ENCODE peak calls at places on chromosome 2, in eight cellular contexts. N is CD8-positive, alpha-beta memory T cell; J is neuronal stem cell; Q is AG10803; F is psoas muscle; H is BJ; O is fibroblast of lung; G is dorsolateral prefrontal cortex. Z is an unnamed sample.

GRCh38 chr2:23488584-23488983 is 103.6 kb downstream of the KLHL29 start:
- DNase-seq in N (no peak), J (no peak), Q (no peak), F (no peak), H (no peak), O (no peak), G (no peak), Z (no peak)

GRCh38 chr2:104872866-104873688 is 19.2 kb downstream of the POU3F3 start:
- DNase-seq in N (no peak), J (peak), Q (peak), F (no peak), H (no peak), O (peak), G (peak), Z (peak)

GRCh38 chr2:219560037-219560892 is 11.1 kb downstream of the OBSL1 start:
- DNase-seq in N (no peak), J (no peak), Q (no peak), F (peak), H (no peak), O (no peak), G (no peak), Z (no peak)

GRCh38 chr2:43879261-43879660 is 40.5 kb downstream of the ABCG8 start:
- DNase-seq in N (no peak), J (no peak), Q (no peak), F (no peak), H (no peak), O (peak), G (no peak), Z (no peak)

GRCh38 chr2:84805250-84805917 is 75.5 kb downstream of the TRABD2A start:
- DNase-seq in N (no peak), J (no peak), Q (peak), F (no peak), H (peak), O (peak), G (no peak), Z (no peak)

GRCh38 chr2:231711677-231712461 is 3.5 kb downstream of the PTMA start:
- DNase-seq in N (no peak), J (no peak), Q (no peak), F (peak), H (no peak), O (no peak), G (no peak), Z (no peak)

GRCh38 chr2:134420256-134420655 is 166.4 kb downstream of the MGAT5 start:
- DNase-seq in N (no peak), J (no peak), Q (no peak), F (no peak), H (no peak), O (no peak), G (no peak), Z (no peak)

GRCh38 chr2:101023327-101024107 is 21.4 kb downstream of the RPL31 start:
- DNase-seq in N (no peak), J (no peak), Q (no peak), F (no peak), H (no peak), O (no peak), G (no peak), Z (no peak)

GRCh38 chr2:239778042-239778811 is 246.9 kb downstream of the NDUFA10 start:
- DNase-seq in N (no peak), J (no peak), Q (no peak), F (no peak), H (no peak), O (no peak), G (no peak), Z (no peak)

GRCh38 chr2:136327162-136327852 is 209.4 kb upstream of the CXCR4 start:
- DNase-seq in N (peak), J (no peak), Q (no peak), F (no peak), H (no peak), O (peak), G (no peak), Z (peak)

GRCh38 chr2:67560818-67561221 is 163.7 kb downstream of the ETAA1 start:
- DNase-seq in N (no peak), J (no peak), Q (no peak), F (no peak), H (no peak), O (peak), G (no peak), Z (no peak)

GRCh38 chr2:38074775-38075435 is 1.0 kb downstream of the CYP1B1 start:
- DNase-seq in N (no peak), J (peak), Q (peak), F (peak), H (no peak), O (peak), G (no peak), Z (peak)

GRCh38 chr2:229539628-229540027 is 174.7 kb downstream of the DNER start:
- DNase-seq in N (no peak), J (no peak), Q (no peak), F (no peak), H (no peak), O (peak), G (no peak), Z (no peak)

GRCh38 chr2:221715783-221716386 is 143.8 kb upstream of the EPHA4 start:
- DNase-seq in N (no peak), J (no peak), Q (no peak), F (no peak), H (no peak), O (peak), G (no peak), Z (no peak)

GRCh38 chr2:68662466-68662865 is 19.1 kb downstream of the PROKR1 start:
- DNase-seq in N (no peak), J (no peak), Q (no peak), F (no peak), H (no peak), O (no peak), G (no peak), Z (no peak)

GRCh38 chr2:187857826-187858225 is 303.6 kb upstream of the TFPI start:
- DNase-seq in N (no peak), J (no peak), Q (no peak), F (no peak), H (no peak), O (no peak), G (no peak), Z (no peak)

GRCh38 chr2:127792805-127793204 is 18.2 kb downstream of the WDR33 start:
- DNase-seq in N (no peak), J (no peak), Q (no peak), F (no peak), H (no peak), O (no peak), G (no peak), Z (no peak)

GRCh38 chr2:127790694-127791529 is 20.1 kb downstream of the WDR33 start:
- DNase-seq in N (no peak), J (no peak), Q (peak), F (no peak), H (no peak), O (peak), G (no peak), Z (no peak)

DNA sequence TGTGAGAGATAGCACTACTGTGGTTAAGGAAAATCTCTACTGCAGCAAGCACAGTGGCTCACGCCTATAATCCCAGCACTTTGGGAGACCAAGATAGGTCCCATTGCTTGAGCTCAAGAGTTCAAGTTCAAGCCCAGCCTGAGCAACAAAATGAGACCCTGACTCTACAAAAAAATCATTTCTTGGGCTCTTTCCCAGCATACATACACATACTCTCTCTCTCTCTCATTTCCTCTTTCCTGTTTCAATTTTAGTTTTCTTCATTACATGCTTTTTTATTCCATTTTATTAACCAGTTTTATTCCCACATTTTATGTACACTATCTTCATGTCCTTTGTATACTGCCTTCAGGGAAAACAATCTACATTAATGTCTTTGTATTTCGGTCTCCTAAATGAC is 14.6 kb downstream of the WDR33 start:
- DNase-seq in N (no peak), J (no peak), Q (no peak), F (no peak), H (no peak), O (no peak), G (no peak), Z (peak)
- H3K4me3 ChIP-seq in N (no peak), J (no peak), Q (no peak), F (no peak), H (no peak), O (no peak), G (no peak), Z (no peak)

GRCh38 chr2:165202230-165202629 is 1.6 kb downstream of the SCN3A start:
- DNase-seq in N (no peak), J (no peak), Q (no peak), F (no peak), H (no peak), O (no peak), G (no peak), Z (no peak)
- H3K4me3 ChIP-seq in N (no peak), J (no peak), Q (no peak), F (no peak), H (no peak), O (no peak), G (peak), Z (no peak)

GRCh38 chr2:48328972-48329723 is 200.8 kb upstream of the STON1 start:
- DNase-seq in N (no peak), J (peak), Q (no peak), F (no peak), H (no peak), O (no peak), G (no peak), Z (peak)
- H3K4me3 ChIP-seq in N (no peak), J (no peak), Q (no peak), F (no peak), H (no peak), O (no peak), G (peak), Z (no peak)

GRCh38 chr2:60533114-60534033 is 20.1 kb downstream of the BCL11A start:
- DNase-seq in N (no peak), J (no peak), Q (peak), F (no peak), H (peak), O (peak), G (no peak), Z (no peak)
- H3K4me3 ChIP-seq in N (no peak), J (no peak), Q (peak), F (no peak), H (no peak), O (no peak), G (no peak), Z (no peak)

GRCh38 chr2:234492687-234493086 is 4.2 kb downstream of the ARL4C start:
- DNase-seq in N (no peak), J (no peak), Q (no peak), F (no peak), H (no peak), O (no peak), G (no peak), Z (no peak)

GRCh38 chr2:234491897-234492296 is 5.0 kb downstream of the ARL4C start:
- DNase-seq in N (no peak), J (no peak), Q (no peak), F (no peak), H (no peak), O (no peak), G (no peak), Z (no peak)

GRCh38 chr2:234490239-234491074 is 6.4 kb downstream of the ARL4C start:
- DNase-seq in N (no peak), J (no peak), Q (no peak), F (no peak), H (no peak), O (no peak), G (no peak), Z (no peak)

GRCh38 chr2:234493117-234493516 is 3.8 kb downstream of the ARL4C start:
- DNase-seq in N (no peak), J (no peak), Q (no peak), F (no peak), H (no peak), O (no peak), G (no peak), Z (no peak)

GRCh38 chr2:234491281-234491680 is 5.6 kb downstream of the ARL4C start:
- DNase-seq in N (no peak), J (no peak), Q (peak), F (no peak), H (no peak), O (peak), G (no peak), Z (no peak)
- H3K4me3 ChIP-seq in N (peak), J (no peak), Q (no peak), F (no peak), H (no peak), O (no peak), G (no peak), Z (no peak)

DNA sequence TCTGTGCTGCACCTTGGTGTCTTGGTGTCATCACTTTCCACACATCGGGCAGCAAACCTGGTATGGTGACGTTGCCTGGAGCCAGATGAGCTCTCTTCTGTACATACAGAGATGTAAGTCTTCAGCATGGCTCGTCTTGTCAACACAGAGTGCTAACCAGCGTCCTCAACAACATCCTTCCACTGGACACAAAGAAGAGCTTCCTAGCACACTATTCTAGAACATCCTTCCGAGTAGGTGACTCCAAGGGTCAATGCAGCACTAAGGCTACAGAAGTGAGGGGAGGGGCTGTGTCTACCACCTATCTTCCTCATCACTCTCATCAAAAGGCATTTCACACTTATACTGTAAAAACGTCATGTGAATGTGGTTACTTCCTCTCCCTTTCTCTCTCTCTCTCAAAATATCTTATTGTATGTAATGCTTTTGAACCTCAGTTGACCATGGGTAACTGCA is 108.1 kb upstream of the SLC1A4 start:
- DNase-seq in N (peak), J (no peak), Q (no peak), F (no peak), H (no peak), O (no peak), G (no peak), Z (no peak)
- H3K4me3 ChIP-seq in N (no peak), J (no peak), Q (no peak), F (no peak), H (no peak), O (no peak), G (no peak), Z (no peak)

DNA sequence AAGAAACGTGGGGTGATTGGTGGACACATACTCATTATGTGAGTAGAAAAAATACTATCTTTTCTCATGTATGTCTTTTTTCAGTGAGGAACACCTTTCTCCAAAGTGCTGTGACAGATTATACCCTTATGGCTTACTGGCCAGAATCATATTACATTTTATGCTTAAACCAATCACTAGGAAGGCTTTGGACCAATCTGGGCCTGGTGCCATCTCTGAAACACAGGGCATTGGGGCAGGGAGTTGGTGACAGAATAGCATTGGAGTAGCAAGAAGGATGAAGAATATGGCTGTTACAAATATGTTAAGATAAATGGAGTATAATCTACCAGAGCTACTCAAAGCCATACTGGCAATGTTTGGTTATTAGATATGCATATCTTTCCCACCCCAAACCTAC is 10.2 kb downstream of the UGP2 start:
- DNase-seq in N (no peak), J (no peak), Q (no peak), F (no peak), H (no peak), O (no peak), G (no peak), Z (no peak)
- H3K4me3 ChIP-seq in N (no peak), J (no peak), Q (no peak), F (peak), H (no peak), O (no peak), G (no peak), Z (no peak)

Z was measured in endothelial cell of umbilical vein.